ENCODE peak calls at places on chromosome 1, in four cellular contexts. W is A549, E is K562, N is H1. C is an unnamed sample.

GRCh38 chr1:145889722-145890121 is 4.1 kb upstream of the ANKRD35 start:
- DNase-seq in N (no peak), W (no peak), E (no peak), C (peak)

GRCh38 chr1:110235181-110235838 is 25.2 kb downstream of the KCNC4 start:
- DNase-seq in N (no peak), W (no peak), E (no peak), C (no peak)

GRCh38 chr1:91791103-91791502 is 94.8 kb downstream of the TGFBR3 start:
- DNase-seq in N (no peak), W (no peak), E (peak), C (peak)

GRCh38 chr1:225772323-225772768 is 5.3 kb upstream of the SRP9 start:
- DNase-seq in N (peak), E (peak), W (peak), C (peak)

GRCh38 chr1:222224576-222224975 is 323.3 kb downstream of the HHIPL2 start:
- DNase-seq in E (no peak), N (no peak), W (no peak), C (no peak)

GRCh38 chr1:228964178-228964819 is 229.0 kb downstream of the RHOU start:
- DNase-seq in N (no peak), W (peak), E (no peak), C (peak)

GRCh38 chr1:113675299-113675698 is 84.0 kb downstream of the PHTF1 start:
- DNase-seq in E (no peak), N (no peak), W (peak), C (no peak)

GRCh38 chr1:27588256-27589232 is 15.4 kb downstream of the AHDC1 start:
- DNase-seq in W (no peak), E (no peak), N (no peak), C (no peak)

GRCh38 chr1:1989759-1990158 is 13.8 kb downstream of the CFAP74 start:
- DNase-seq in W (no peak), E (no peak), N (no peak), C (no peak)

GRCh38 chr1:165570078-165570477 is 26.3 kb downstream of the LRRC52 start:
- DNase-seq in N (no peak), E (no peak), W (no peak), C (no peak)
- TF ChIP-seq PHF8 in N (no peak), E (no peak), W (no peak), C (no peak)

DNA sequence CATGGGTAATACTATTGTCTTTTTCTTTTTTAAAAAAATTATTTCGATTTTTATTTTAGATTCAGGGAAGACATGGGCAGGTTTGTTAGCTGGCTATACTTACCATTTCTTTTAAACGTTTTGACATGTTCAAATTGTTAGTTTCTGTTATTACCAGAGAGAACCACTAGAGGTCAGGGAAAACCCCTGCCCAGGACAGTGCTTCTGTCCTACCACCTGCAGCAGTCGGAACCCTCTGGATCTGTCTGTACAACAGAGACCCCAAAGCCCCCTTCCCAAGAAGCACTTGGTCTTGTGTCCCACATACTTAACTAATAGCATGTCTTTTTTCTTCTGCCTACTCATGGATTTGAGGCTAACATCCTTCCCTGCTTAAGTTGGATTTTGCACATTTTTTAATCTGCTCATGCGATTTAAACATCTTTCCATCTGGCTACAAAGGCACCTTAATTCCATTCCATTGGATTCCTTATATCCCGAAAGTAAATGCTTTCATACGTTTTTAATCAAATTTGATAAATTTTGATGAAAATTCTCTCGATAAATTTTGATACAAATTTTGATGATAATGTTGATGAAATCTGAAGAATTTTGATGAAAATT is 10.0 kb upstream of the C1orf115 start:
- DNase-seq in N (no peak), E (peak), W (peak), C (peak)
- TF ChIP-seq PHF8 in N (no peak), E (no peak), W (no peak), C (no peak)

GRCh38 chr1:179926494-179927205 is 28.0 kb upstream of the CEP350 start:
- DNase-seq in N (no peak), E (no peak), W (peak), C (no peak)
- TF ChIP-seq PHF8 in N (no peak), E (no peak), W (no peak), C (no peak)

DNA sequence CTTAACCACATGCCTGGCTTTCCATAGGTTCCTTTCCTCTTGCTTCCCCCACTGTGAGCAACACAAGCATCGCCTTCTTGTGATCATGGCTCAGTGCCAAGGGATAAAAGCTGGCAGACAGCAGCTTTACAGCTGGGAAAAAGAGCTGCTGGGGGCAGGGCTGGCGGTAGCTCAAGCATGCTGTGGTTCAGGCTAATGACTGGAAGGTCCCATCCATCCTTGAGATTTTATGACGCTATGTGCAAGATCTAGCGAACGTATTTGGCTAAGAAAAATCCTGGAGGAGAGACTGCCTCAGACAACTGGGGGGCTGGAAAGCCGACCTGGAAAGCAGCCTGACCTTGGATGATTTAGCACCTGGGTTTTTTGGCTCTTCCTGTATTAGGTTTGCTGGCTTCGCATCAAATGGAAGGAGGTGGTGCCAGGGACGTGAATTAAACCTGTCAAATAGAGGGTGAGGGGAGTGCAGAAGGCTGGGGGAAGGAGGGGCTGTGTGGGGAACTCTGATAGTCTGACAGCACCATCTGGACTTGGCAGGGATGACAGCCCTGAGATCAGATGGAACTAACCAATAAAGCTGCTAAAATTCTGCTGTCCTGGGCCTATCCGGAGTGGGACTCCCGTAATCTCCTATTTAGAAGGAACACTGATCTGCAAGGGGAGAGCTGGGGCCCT is 34.8 kb downstream of the ZMYND12 start:
- DNase-seq in N (no peak), W (no peak), E (no peak), C (no peak)
- TF ChIP-seq PHF8 in N (no peak), W (no peak), E (no peak), C (no peak)

GRCh38 chr1:47533176-47534039 is 95.6 kb downstream of the FOXD2 start:
- DNase-seq in E (peak), N (peak), W (no peak), C (no peak)
- TF ChIP-seq PHF8 in E (no peak), N (no peak), W (no peak), C (no peak)

DNA sequence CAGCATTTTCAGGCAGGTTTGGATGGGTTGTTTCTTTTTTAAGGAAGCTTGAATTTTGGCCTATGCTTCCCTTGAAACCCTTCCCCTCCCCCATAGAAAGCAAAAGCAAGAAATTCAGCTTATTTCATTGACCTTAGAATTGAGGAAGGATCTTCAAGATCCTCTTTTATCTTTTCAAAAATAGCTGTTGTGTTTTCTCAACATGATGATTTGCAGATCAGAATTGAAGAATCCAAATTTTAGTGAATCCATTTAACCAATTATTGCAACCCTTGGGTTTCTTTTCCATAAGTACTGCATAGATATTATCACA is 73.7 kb downstream of the LRRC8C start:
- DNase-seq in N (no peak), E (no peak), W (no peak), C (no peak)
- TF ChIP-seq PHF8 in N (no peak), E (no peak), W (no peak), C (no peak)

DNA sequence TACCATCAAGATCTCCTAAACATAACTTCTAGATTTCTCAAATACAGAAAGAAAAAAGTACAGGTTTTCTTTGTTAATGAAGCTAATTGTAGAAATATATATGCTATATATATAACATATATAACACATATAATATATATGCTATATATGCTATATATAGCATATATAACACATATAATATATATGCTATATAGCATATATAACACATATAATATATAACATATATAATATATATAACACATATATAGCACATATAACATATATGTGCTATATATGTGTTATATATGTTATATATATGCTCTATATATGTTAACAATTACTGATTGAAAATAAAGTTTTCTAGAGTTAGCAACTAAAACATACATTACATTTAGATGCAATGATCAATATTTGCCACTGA is 34.8 kb downstream of the RGS21 start:
- DNase-seq in N (no peak), W (no peak), E (no peak), C (no peak)
- TF ChIP-seq PHF8 in N (no peak), W (no peak), E (no peak), C (no peak)